ENCODE peak calls at places on chromosomes 16 and 17, in seven cellular contexts. One of them, this sample, is unnamed.
A peak's percentile ranks its signal among the peaks of the same experiment; 100 is the strongest.

GRCh38 chr17:78796134-78796900 is 14.2 kb upstream of the CYTH1 start:
- DNase-seq in stomach: peak; percentile 52
- DNase-seq in GM23338: no peak
- DNase-seq in psoas muscle: no peak
- DNase-seq in ovary: no peak
- DNase-seq in cardiac muscle cell: no peak
- DNase-seq in tibial artery: no peak
- DNase-seq in this sample: peak; percentile 41

GRCh38 chr16:66298006-66298405 is 68.5 kb upstream of the CDH5 start:
- DNase-seq in stomach: no peak
- DNase-seq in GM23338: no peak
- DNase-seq in psoas muscle: no peak
- DNase-seq in ovary: no peak
- DNase-seq in cardiac muscle cell: no peak
- DNase-seq in tibial artery: no peak
- DNase-seq in this sample: no peak

GRCh38 chr16:20774703-20775362 is 11.0 kb downstream of the ACSM3 start:
- DNase-seq in stomach: peak; percentile 85
- DNase-seq in GM23338: peak; percentile 92
- DNase-seq in psoas muscle: peak; percentile 23
- DNase-seq in ovary: peak; percentile 26
- DNase-seq in cardiac muscle cell: peak; percentile 79
- DNase-seq in tibial artery: peak; percentile 24
- DNase-seq in this sample: peak; percentile 25

GRCh38 chr17:2982854-2983636 is 80.4 kb downstream of the OR1D5 start:
- DNase-seq in stomach: no peak
- DNase-seq in GM23338: no peak
- DNase-seq in psoas muscle: peak; percentile 87
- DNase-seq in ovary: peak; percentile 89
- DNase-seq in cardiac muscle cell: no peak
- DNase-seq in tibial artery: peak; percentile 81
- DNase-seq in this sample: peak; percentile 86

GRCh38 chr17:28544402-28545140 is 7.9 kb downstream of the UNC119 start:
- DNase-seq in stomach: no peak
- DNase-seq in GM23338: peak; percentile 46
- DNase-seq in psoas muscle: no peak
- DNase-seq in ovary: no peak
- DNase-seq in cardiac muscle cell: no peak
- DNase-seq in tibial artery: no peak
- DNase-seq in this sample: peak; percentile 10

GRCh38 chr17:78406396-78406795 is 27.9 kb downstream of the PGS1 start:
- DNase-seq in stomach: no peak
- DNase-seq in GM23338: no peak
- DNase-seq in psoas muscle: no peak
- DNase-seq in ovary: no peak
- DNase-seq in cardiac muscle cell: no peak
- DNase-seq in tibial artery: no peak
- DNase-seq in this sample: no peak

GRCh38 chr17:63622571-63623390 is 564 bp downstream of the MAP3K3 start:
- DNase-seq in stomach: peak; percentile 80
- DNase-seq in GM23338: peak; percentile 72
- DNase-seq in psoas muscle: peak; percentile 81
- DNase-seq in ovary: peak; percentile 62
- DNase-seq in cardiac muscle cell: peak; percentile 83
- DNase-seq in tibial artery: peak; percentile 70
- DNase-seq in this sample: peak; percentile 83

GRCh38 chr17:67602439-67602838 is 115.3 kb upstream of the NOL11 start:
- DNase-seq in stomach: no peak
- DNase-seq in GM23338: no peak
- DNase-seq in psoas muscle: no peak
- DNase-seq in ovary: no peak
- DNase-seq in cardiac muscle cell: peak; percentile 13
- DNase-seq in tibial artery: no peak
- DNase-seq in this sample: no peak

GRCh38 chr16:1572664-1573063 is 39.2 kb downstream of the TMEM204 start:
- DNase-seq in stomach: no peak
- DNase-seq in GM23338: no peak
- DNase-seq in psoas muscle: no peak
- DNase-seq in ovary: no peak
- DNase-seq in cardiac muscle cell: no peak
- DNase-seq in tibial artery: no peak
- DNase-seq in this sample: no peak

GRCh38 chr16:71794943-71795342 is 13.7 kb downstream of the AP1G1 start:
- DNase-seq in stomach: no peak
- DNase-seq in GM23338: no peak
- DNase-seq in psoas muscle: no peak
- DNase-seq in ovary: no peak
- DNase-seq in cardiac muscle cell: no peak
- DNase-seq in tibial artery: no peak
- DNase-seq in this sample: no peak

GRCh38 chr16:10210979-10211378 is 28.8 kb upstream of the GRIN2A start:
- DNase-seq in stomach: no peak
- DNase-seq in GM23338: no peak
- DNase-seq in psoas muscle: no peak
- DNase-seq in ovary: no peak
- DNase-seq in cardiac muscle cell: no peak
- DNase-seq in tibial artery: no peak
- DNase-seq in this sample: no peak

GRCh38 chr16:75029854-75030253 is 31.0 kb downstream of the ZNRF1 start:
- DNase-seq in stomach: no peak
- DNase-seq in GM23338: no peak
- DNase-seq in psoas muscle: no peak
- DNase-seq in ovary: no peak
- DNase-seq in cardiac muscle cell: no peak
- DNase-seq in tibial artery: no peak
- DNase-seq in this sample: no peak

GRCh38 chr17:77332981-77333685 is 192.4 kb downstream of the SEC14L1 start:
- DNase-seq in stomach: peak; percentile 20
- DNase-seq in GM23338: no peak
- DNase-seq in psoas muscle: no peak
- DNase-seq in ovary: no peak
- DNase-seq in cardiac muscle cell: no peak
- DNase-seq in tibial artery: no peak
- DNase-seq in this sample: peak; percentile 3

GRCh38 chr17:1834378-1835149 is 4.8 kb downstream of the RPA1 start:
- DNase-seq in stomach: no peak
- DNase-seq in GM23338: no peak
- DNase-seq in psoas muscle: no peak
- DNase-seq in ovary: no peak
- DNase-seq in cardiac muscle cell: no peak
- DNase-seq in tibial artery: no peak
- DNase-seq in this sample: no peak

GRCh38 chr17:45857977-45858708 is 13.5 kb downstream of the SPPL2C start:
- DNase-seq in stomach: no peak
- DNase-seq in GM23338: peak; percentile 80
- DNase-seq in psoas muscle: no peak
- DNase-seq in ovary: no peak
- DNase-seq in cardiac muscle cell: peak; percentile 85
- DNase-seq in tibial artery: no peak
- DNase-seq in this sample: no peak

GRCh38 chr17:17414316-17414937 is 62.4 kb upstream of the MED9 start:
- DNase-seq in stomach: no peak
- DNase-seq in GM23338: no peak
- DNase-seq in psoas muscle: peak; percentile 61
- DNase-seq in ovary: no peak
- DNase-seq in cardiac muscle cell: no peak
- DNase-seq in tibial artery: peak; percentile 64
- DNase-seq in this sample: no peak

GRCh38 chr17:64216385-64217248 is 46.4 kb downstream of the TEX2 start:
- DNase-seq in stomach: peak; percentile 53
- DNase-seq in GM23338: peak; percentile 57
- DNase-seq in psoas muscle: peak; percentile 44
- DNase-seq in ovary: peak; percentile 46
- DNase-seq in cardiac muscle cell: no peak
- DNase-seq in tibial artery: no peak
- DNase-seq in this sample: peak; percentile 58

GRCh38 chr16:18945233-18945632 is 19.0 kb upstream of the SMG1 start:
- DNase-seq in stomach: no peak
- DNase-seq in GM23338: peak; percentile 61
- DNase-seq in psoas muscle: no peak
- DNase-seq in ovary: no peak
- DNase-seq in cardiac muscle cell: no peak
- DNase-seq in tibial artery: no peak
- DNase-seq in this sample: no peak

GRCh38 chr17:62703269-62703775 is 75.9 kb downstream of the MRC2 start:
- DNase-seq in stomach: peak; percentile 73
- DNase-seq in GM23338: no peak
- DNase-seq in psoas muscle: no peak
- DNase-seq in ovary: peak; percentile 36
- DNase-seq in cardiac muscle cell: no peak
- DNase-seq in tibial artery: peak; percentile 49
- DNase-seq in this sample: no peak

GRCh38 chr17:16568541-16569357 is at the start of gene ZNF287:
- DNase-seq in stomach: peak; percentile 96
- DNase-seq in GM23338: peak; percentile 98
- DNase-seq in psoas muscle: peak; percentile 93
- DNase-seq in ovary: peak; percentile 95
- DNase-seq in cardiac muscle cell: peak; percentile 96
- DNase-seq in tibial artery: peak; percentile 95
- DNase-seq in this sample: peak; percentile 96

GRCh38 chr16:73956592-73957495 is 339.8 kb upstream of the PSMD7 start:
- DNase-seq in stomach: peak; percentile 54
- DNase-seq in GM23338: peak; percentile 87
- DNase-seq in psoas muscle: peak; percentile 57
- DNase-seq in ovary: peak; percentile 59
- DNase-seq in cardiac muscle cell: peak; percentile 73
- DNase-seq in tibial artery: peak; percentile 58
- DNase-seq in this sample: peak; percentile 46

GRCh38 chr17:75542728-75543336 is 17.3 kb downstream of the LLGL2 start:
- DNase-seq in stomach: no peak
- DNase-seq in GM23338: no peak
- DNase-seq in psoas muscle: no peak
- DNase-seq in ovary: no peak
- DNase-seq in cardiac muscle cell: no peak
- DNase-seq in tibial artery: no peak
- DNase-seq in this sample: no peak
- H3K4me1 ChIP-seq in stomach: peaks cover 26% of the 10 kb centered on the region
- H3K4me1 ChIP-seq in GM23338: no peaks in the 10 kb centered on the region
- H3K4me1 ChIP-seq in psoas muscle: no peaks in the 10 kb centered on the region
- H3K4me1 ChIP-seq in ovary: no peaks in the 10 kb centered on the region
- H3K4me1 ChIP-seq in cardiac muscle cell: peaks cover 5% of the 10 kb centered on the region
- H3K4me1 ChIP-seq in tibial artery: no peaks in the 10 kb centered on the region
- H3K4me1 ChIP-seq in this sample: no peaks in the 10 kb centered on the region

DNA sequence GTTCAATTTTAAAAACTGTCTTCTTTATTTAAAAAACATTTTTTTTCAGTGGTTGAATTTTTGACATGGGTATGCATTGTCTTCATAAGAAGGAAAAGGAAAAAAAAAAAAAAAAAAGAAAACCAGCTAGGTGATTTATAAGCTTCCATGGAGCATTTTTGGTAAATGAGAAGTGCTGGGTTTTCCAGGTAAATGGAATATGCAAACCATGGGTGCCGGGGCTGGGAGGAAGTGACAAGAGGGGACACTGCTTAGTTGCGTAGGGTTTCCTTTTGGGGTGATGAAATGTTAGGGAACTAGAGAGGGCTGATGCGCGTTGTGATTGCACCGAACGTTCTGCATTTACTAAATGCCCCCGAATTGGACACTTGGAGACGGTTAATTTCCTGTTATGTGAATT is 217.4 kb upstream of the FOXF1 start:
- DNase-seq in stomach: no peak
- DNase-seq in GM23338: no peak
- DNase-seq in psoas muscle: no peak
- DNase-seq in ovary: no peak
- DNase-seq in cardiac muscle cell: no peak
- DNase-seq in tibial artery: no peak
- DNase-seq in this sample: no peak
- H3K27me3 ChIP-seq in stomach: peaks cover 81% of the 10 kb centered on the region
- H3K27me3 ChIP-seq in GM23338: peaks cover 46% of the 10 kb centered on the region
- H3K27me3 ChIP-seq in psoas muscle: peaks cover 89% of the 10 kb centered on the region
- H3K27me3 ChIP-seq in ovary: no peaks in the 10 kb centered on the region
- H3K27me3 ChIP-seq in cardiac muscle cell: peaks cover 44% of the 10 kb centered on the region
- H3K27me3 ChIP-seq in tibial artery: peaks cover 92% of the 10 kb centered on the region
- H3K27me3 ChIP-seq in this sample: peaks cover 78% of the 10 kb centered on the region

DNA sequence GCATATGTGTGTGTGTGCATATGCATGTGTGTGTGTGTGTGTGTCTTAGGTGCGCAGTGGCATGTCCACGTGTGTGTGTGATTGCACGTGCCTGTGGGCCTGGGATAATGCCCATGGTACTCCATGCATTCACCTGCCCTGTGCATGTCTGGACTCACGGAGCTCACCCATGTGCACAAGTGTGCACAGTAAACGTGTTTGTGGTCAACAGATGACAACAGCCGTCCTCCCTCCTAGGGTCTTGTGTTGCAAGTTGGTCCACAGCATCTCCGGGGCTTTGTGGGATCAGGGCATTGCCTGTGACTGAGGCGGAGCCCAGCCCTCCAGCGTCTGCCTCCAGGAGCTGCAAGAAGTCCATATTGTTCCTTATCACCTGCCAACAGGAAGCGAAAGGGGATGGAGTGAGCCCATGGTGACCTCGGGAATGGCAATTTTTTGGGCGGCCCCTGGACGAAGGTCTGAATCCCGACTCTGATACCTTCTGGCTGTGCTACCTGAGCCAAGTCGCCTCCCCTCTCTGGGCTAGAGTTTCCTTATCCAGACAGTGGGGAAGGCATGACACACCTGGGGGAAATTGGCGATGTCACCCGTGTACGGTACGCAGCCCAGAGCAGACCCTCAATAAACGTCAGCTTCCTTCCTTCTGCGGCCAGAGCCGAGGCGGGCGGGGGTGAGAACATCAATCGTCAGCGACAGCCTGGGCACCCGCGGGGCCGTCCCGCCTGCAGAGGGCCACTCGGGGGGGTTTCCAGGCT is 47.6 kb downstream of the IL21R start:
- DNase-seq in stomach: peak; percentile 43
- DNase-seq in GM23338: no peak
- DNase-seq in psoas muscle: no peak
- DNase-seq in ovary: no peak
- DNase-seq in cardiac muscle cell: no peak
- DNase-seq in tibial artery: no peak
- DNase-seq in this sample: no peak
- H3K4me1 ChIP-seq in stomach: no peaks in the 10 kb centered on the region
- H3K4me1 ChIP-seq in GM23338: no peaks in the 10 kb centered on the region
- H3K4me1 ChIP-seq in psoas muscle: no peaks in the 10 kb centered on the region
- H3K4me1 ChIP-seq in ovary: no peaks in the 10 kb centered on the region
- H3K4me1 ChIP-seq in cardiac muscle cell: no peaks in the 10 kb centered on the region
- H3K4me1 ChIP-seq in tibial artery: no peaks in the 10 kb centered on the region
- H3K4me1 ChIP-seq in this sample: no peaks in the 10 kb centered on the region

DNA sequence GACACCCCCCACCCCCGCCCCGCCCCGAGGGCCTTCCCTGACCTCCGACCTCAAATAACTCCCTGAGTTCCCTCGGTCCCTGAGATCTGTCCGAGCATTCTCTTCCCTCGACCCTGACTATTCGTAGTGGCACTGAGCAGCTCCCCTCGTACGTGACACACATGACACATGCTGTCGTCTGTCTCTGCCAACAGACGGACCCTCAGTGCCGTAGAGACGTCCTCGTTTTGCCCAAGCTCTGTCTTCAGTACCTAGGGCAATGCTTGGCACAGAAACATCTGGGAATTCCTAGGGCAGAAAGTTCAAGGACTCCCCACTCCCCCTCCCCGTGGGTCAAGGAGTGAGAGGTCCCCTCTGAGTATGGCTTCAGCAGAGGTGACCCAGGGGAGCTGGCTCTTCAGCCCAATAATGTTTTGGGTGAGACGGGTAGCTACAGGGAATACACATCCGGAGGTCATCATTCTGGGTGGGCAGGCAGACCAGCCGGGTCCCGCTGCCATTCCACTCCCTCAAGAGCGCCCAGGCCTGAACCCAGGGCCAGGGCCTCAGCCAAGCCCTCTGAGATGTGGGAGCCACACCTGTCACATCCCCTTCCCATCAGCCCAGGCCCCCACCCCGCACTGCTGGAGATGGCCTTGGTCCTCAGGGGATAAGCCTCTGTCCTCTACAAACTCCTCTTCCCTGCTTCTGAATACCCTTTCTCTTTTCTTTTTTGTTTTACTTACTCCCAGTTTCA is 671 bp upstream of the FADS6 start:
- DNase-seq in stomach: no peak
- DNase-seq in GM23338: no peak
- DNase-seq in psoas muscle: no peak
- DNase-seq in ovary: no peak
- DNase-seq in cardiac muscle cell: no peak
- DNase-seq in tibial artery: no peak
- DNase-seq in this sample: no peak
- H3K27me3 ChIP-seq in stomach: peaks cover 88% of the 10 kb centered on the region
- H3K27me3 ChIP-seq in GM23338: peaks cover 65% of the 10 kb centered on the region
- H3K27me3 ChIP-seq in psoas muscle: peaks cover 66% of the 10 kb centered on the region
- H3K27me3 ChIP-seq in ovary: no peaks in the 10 kb centered on the region
- H3K27me3 ChIP-seq in cardiac muscle cell: peaks cover 37% of the 10 kb centered on the region
- H3K27me3 ChIP-seq in tibial artery: peaks cover 74% of the 10 kb centered on the region
- H3K27me3 ChIP-seq in this sample: peaks cover 23% of the 10 kb centered on the region